ENCODE peak calls at places on chromosomes 3 and 15, in six cellular contexts. One of them, this sample, is unnamed.

GRCh38 chr3:12175137-12175593 is 16.5 kb upstream of the TIMP4 start:
- DNase-seq in neuronal stem cell: no peak
- DNase-seq in effector CD4-positive, alpha-beta T cell: no peak
- DNase-seq in Daoy: no peak
- DNase-seq in neural crest cell: no peak
- DNase-seq in fibroblast of the aortic adventitia: peak
- DNase-seq in this sample: no peak

GRCh38 chr3:125375950-125376679 is 990 bp upstream of the ZNF148 start:
- DNase-seq in neuronal stem cell: no peak
- DNase-seq in effector CD4-positive, alpha-beta T cell: no peak
- DNase-seq in Daoy: peak
- DNase-seq in neural crest cell: no peak
- DNase-seq in fibroblast of the aortic adventitia: peak
- DNase-seq in this sample: no peak

GRCh38 chr3:132418916-132419315 is 1.6 kb downstream of the DNAJC13 start:
- DNase-seq in neuronal stem cell: no peak
- DNase-seq in effector CD4-positive, alpha-beta T cell: no peak
- DNase-seq in Daoy: no peak
- DNase-seq in neural crest cell: no peak
- DNase-seq in fibroblast of the aortic adventitia: peak
- DNase-seq in this sample: no peak

GRCh38 chr3:56700136-56700535 is 17.1 kb upstream of the TASOR start:
- DNase-seq in neuronal stem cell: no peak
- DNase-seq in effector CD4-positive, alpha-beta T cell: no peak
- DNase-seq in Daoy: no peak
- DNase-seq in neural crest cell: no peak
- DNase-seq in fibroblast of the aortic adventitia: no peak
- DNase-seq in this sample: no peak

GRCh38 chr3:48552111-48552911 is 4.3 kb downstream of the PFKFB4 start:
- DNase-seq in neuronal stem cell: no peak
- DNase-seq in effector CD4-positive, alpha-beta T cell: no peak
- DNase-seq in Daoy: no peak
- DNase-seq in neural crest cell: no peak
- DNase-seq in fibroblast of the aortic adventitia: no peak
- DNase-seq in this sample: peak

GRCh38 chr3:107660316-107660976 is 137.7 kb downstream of the BBX start:
- DNase-seq in neuronal stem cell: no peak
- DNase-seq in effector CD4-positive, alpha-beta T cell: no peak
- DNase-seq in Daoy: peak
- DNase-seq in neural crest cell: no peak
- DNase-seq in fibroblast of the aortic adventitia: peak
- DNase-seq in this sample: no peak

GRCh38 chr3:187741403-187742350 is 3.6 kb downstream of the BCL6 start:
- DNase-seq in neuronal stem cell: peak
- DNase-seq in effector CD4-positive, alpha-beta T cell: peak
- DNase-seq in Daoy: peak
- DNase-seq in neural crest cell: peak
- DNase-seq in fibroblast of the aortic adventitia: peak
- DNase-seq in this sample: peak

GRCh38 chr3:8810561-8810960 is 41.1 kb upstream of the OXTR start:
- DNase-seq in neuronal stem cell: no peak
- DNase-seq in effector CD4-positive, alpha-beta T cell: no peak
- DNase-seq in Daoy: no peak
- DNase-seq in neural crest cell: no peak
- DNase-seq in fibroblast of the aortic adventitia: no peak
- DNase-seq in this sample: no peak

GRCh38 chr3:128263946-128264345 is 110.7 kb downstream of the EEFSEC start:
- DNase-seq in neuronal stem cell: no peak
- DNase-seq in effector CD4-positive, alpha-beta T cell: no peak
- DNase-seq in Daoy: no peak
- DNase-seq in neural crest cell: no peak
- DNase-seq in fibroblast of the aortic adventitia: no peak
- DNase-seq in this sample: no peak

GRCh38 chr3:150005243-150006102 is 34.8 kb upstream of the PFN2 start:
- DNase-seq in neuronal stem cell: no peak
- DNase-seq in effector CD4-positive, alpha-beta T cell: no peak
- DNase-seq in Daoy: peak
- DNase-seq in neural crest cell: no peak
- DNase-seq in fibroblast of the aortic adventitia: peak
- DNase-seq in this sample: no peak

GRCh38 chr3:192079098-192079497 is 618.1 kb downstream of the PYDC2 start:
- DNase-seq in neuronal stem cell: peak
- DNase-seq in effector CD4-positive, alpha-beta T cell: no peak
- DNase-seq in Daoy: no peak
- DNase-seq in neural crest cell: no peak
- DNase-seq in fibroblast of the aortic adventitia: no peak
- DNase-seq in this sample: no peak

GRCh38 chr15:48041454-48041853 is 79.3 kb upstream of the SLC24A5 start:
- DNase-seq in neuronal stem cell: no peak
- DNase-seq in effector CD4-positive, alpha-beta T cell: no peak
- DNase-seq in Daoy: no peak
- DNase-seq in neural crest cell: no peak
- DNase-seq in fibroblast of the aortic adventitia: no peak
- DNase-seq in this sample: no peak

GRCh38 chr15:38320181-38320580 is 67.5 kb downstream of the SPRED1 start:
- DNase-seq in neuronal stem cell: no peak
- DNase-seq in effector CD4-positive, alpha-beta T cell: no peak
- DNase-seq in Daoy: no peak
- DNase-seq in neural crest cell: no peak
- DNase-seq in fibroblast of the aortic adventitia: peak
- DNase-seq in this sample: no peak

GRCh38 chr3:4417449-4417848 is 49.6 kb downstream of the SUMF1 start:
- DNase-seq in neuronal stem cell: no peak
- DNase-seq in effector CD4-positive, alpha-beta T cell: no peak
- DNase-seq in Daoy: peak
- DNase-seq in neural crest cell: no peak
- DNase-seq in fibroblast of the aortic adventitia: peak
- DNase-seq in this sample: no peak

GRCh38 chr3:21390856-21391255 is 360.2 kb downstream of the ZNF385D start:
- DNase-seq in neuronal stem cell: no peak
- DNase-seq in effector CD4-positive, alpha-beta T cell: no peak
- DNase-seq in Daoy: no peak
- DNase-seq in neural crest cell: no peak
- DNase-seq in fibroblast of the aortic adventitia: peak
- DNase-seq in this sample: no peak

GRCh38 chr15:52417501-52417900 is 111.2 kb downstream of the MYO5A start:
- DNase-seq in neuronal stem cell: no peak
- DNase-seq in effector CD4-positive, alpha-beta T cell: no peak
- DNase-seq in Daoy: peak
- DNase-seq in neural crest cell: no peak
- DNase-seq in fibroblast of the aortic adventitia: peak
- DNase-seq in this sample: no peak

GRCh38 chr3:166367947-166368533 is 530.8 kb upstream of the BCHE start:
- DNase-seq in neuronal stem cell: no peak
- DNase-seq in effector CD4-positive, alpha-beta T cell: no peak
- DNase-seq in Daoy: no peak
- DNase-seq in neural crest cell: no peak
- DNase-seq in fibroblast of the aortic adventitia: no peak
- DNase-seq in this sample: no peak

GRCh38 chr3:51975857-51976549 is 1.1 kb downstream of the ABHD14A start:
- DNase-seq in neuronal stem cell: no peak
- DNase-seq in effector CD4-positive, alpha-beta T cell: peak
- DNase-seq in Daoy: peak
- DNase-seq in neural crest cell: peak
- DNase-seq in fibroblast of the aortic adventitia: peak
- DNase-seq in this sample: peak

GRCh38 chr3:131303848-131304247 is 77.7 kb upstream of the NUDT16 start:
- DNase-seq in neuronal stem cell: no peak
- DNase-seq in effector CD4-positive, alpha-beta T cell: no peak
- DNase-seq in Daoy: no peak
- DNase-seq in neural crest cell: no peak
- DNase-seq in fibroblast of the aortic adventitia: peak
- DNase-seq in this sample: no peak

GRCh38 chr3:46692566-46692983 is 904 bp downstream of the ALS2CL start:
- DNase-seq in neuronal stem cell: no peak
- DNase-seq in effector CD4-positive, alpha-beta T cell: no peak
- DNase-seq in Daoy: peak
- DNase-seq in neural crest cell: no peak
- DNase-seq in fibroblast of the aortic adventitia: no peak
- DNase-seq in this sample: no peak

GRCh38 chr3:155367510-155367909 is 74.0 kb upstream of the STRIT1 start:
- DNase-seq in neuronal stem cell: no peak
- DNase-seq in effector CD4-positive, alpha-beta T cell: no peak
- DNase-seq in Daoy: no peak
- DNase-seq in neural crest cell: no peak
- DNase-seq in fibroblast of the aortic adventitia: no peak
- DNase-seq in this sample: no peak

GRCh38 chr3:58955308-58955707 is 94.5 kb downstream of the CFAP20DC start:
- DNase-seq in neuronal stem cell: no peak
- DNase-seq in effector CD4-positive, alpha-beta T cell: no peak
- DNase-seq in Daoy: no peak
- DNase-seq in neural crest cell: no peak
- DNase-seq in fibroblast of the aortic adventitia: no peak
- DNase-seq in this sample: no peak

GRCh38 chr15:60128000-60128376 is 123.9 kb downstream of the FOXB1 start:
- DNase-seq in neuronal stem cell: no peak
- DNase-seq in effector CD4-positive, alpha-beta T cell: no peak
- DNase-seq in Daoy: no peak
- DNase-seq in neural crest cell: no peak
- DNase-seq in fibroblast of the aortic adventitia: no peak
- DNase-seq in this sample: no peak

GRCh38 chr3:156535162-156535627 is 19.7 kb downstream of the SSR3 start:
- DNase-seq in neuronal stem cell: no peak
- DNase-seq in effector CD4-positive, alpha-beta T cell: no peak
- DNase-seq in Daoy: peak
- DNase-seq in neural crest cell: peak
- DNase-seq in fibroblast of the aortic adventitia: peak
- DNase-seq in this sample: peak

GRCh38 chr15:100762913-100763627 is 116.6 kb upstream of the ALDH1A3 start:
- DNase-seq in neuronal stem cell: no peak
- DNase-seq in effector CD4-positive, alpha-beta T cell: no peak
- DNase-seq in Daoy: peak
- DNase-seq in neural crest cell: no peak
- DNase-seq in fibroblast of the aortic adventitia: no peak
- DNase-seq in this sample: no peak